ENCODE peak calls at places on chromosomes 12 and 14, in four cellular contexts. Z is GM10248, O is mesothelial cell of epicardium, F is fibroblast of lung. H is an unnamed sample.

GRCh38 chr12:96359328-96359727 is 40.9 kb downstream of the CDK17 start:
- DNase-seq in Z (no peak), O (no peak), F (no peak), H (no peak)

GRCh38 chr14:63283501-63284248 is 35.1 kb downstream of the GPHB5 start:
- DNase-seq in Z (no peak), O (no peak), F (no peak), H (no peak)

GRCh38 chr12:130161261-130162231 is 718 bp upstream of the FZD10 start:
- DNase-seq in Z (no peak), O (peak), F (peak), H (no peak)

GRCh38 chr12:109715310-109716091 is 1.9 kb downstream of the FAM222A start:
- DNase-seq in Z (no peak), O (no peak), F (no peak), H (no peak)

GRCh38 chr14:51750542-51750941 is 98.8 kb downstream of the FRMD6 start:
- DNase-seq in Z (no peak), O (no peak), F (no peak), H (no peak)

GRCh38 chr14:85090681-85091080 is 439.3 kb upstream of the FLRT2 start:
- DNase-seq in Z (no peak), O (no peak), F (peak), H (no peak)

GRCh38 chr14:23366163-23366921 is 1.4 kb upstream of the EFS start:
- DNase-seq in Z (no peak), O (peak), F (peak), H (peak)

GRCh38 chr12:121138284-121138683 is 5.6 kb downstream of the P2RX7 start:
- DNase-seq in Z (no peak), O (no peak), F (no peak), H (no peak)

GRCh38 chr12:59113831-59114273 is 193.5 kb upstream of the LRIG3 start:
- DNase-seq in Z (peak), O (peak), F (peak), H (peak)

GRCh38 chr14:54135804-54136280 is 179.2 kb upstream of the BMP4 start:
- DNase-seq in Z (no peak), O (no peak), F (no peak), H (no peak)

GRCh38 chr12:27524839-27525238 is 833 bp downstream of the PPFIBP1 start:
- DNase-seq in Z (no peak), O (no peak), F (no peak), H (no peak)

GRCh38 chr14:104179564-104180129 is 41.3 kb downstream of the KIF26A start:
- DNase-seq in Z (no peak), O (no peak), F (no peak), H (no peak)

GRCh38 chr14:95679995-95680735 is 6.1 kb upstream of the TCL1B start:
- DNase-seq in Z (peak), O (no peak), F (no peak), H (no peak)

GRCh38 chr12:27970981-27971489 is 1.5 kb downstream of the PTHLH start:
- DNase-seq in Z (no peak), O (peak), F (peak), H (no peak)

GRCh38 chr14:51041117-51041531 is 53.8 kb downstream of the TRIM9 start:
- DNase-seq in Z (no peak), O (no peak), F (no peak), H (no peak)

GRCh38 chr12:15829949-15830348 is 40.8 kb upstream of the EPS8 start:
- DNase-seq in Z (no peak), O (no peak), F (peak), H (no peak)

GRCh38 chr12:47889040-47889439 is 15.8 kb downstream of the VDR start:
- DNase-seq in Z (peak), O (no peak), F (no peak), H (no peak)

GRCh38 chr12:130849561-130850417 is 10.7 kb upstream of the STX2 start:
- DNase-seq in Z (no peak), O (no peak), F (no peak), H (no peak)

GRCh38 chr14:67815573-67816235 is 686 bp downstream of the ZFYVE26 start:
- DNase-seq in Z (no peak), O (no peak), F (peak), H (no peak)

GRCh38 chr14:51581017-51581881 is 70.5 kb upstream of the FRMD6 start:
- DNase-seq in Z (no peak), O (no peak), F (peak), H (no peak)

GRCh38 chr14:51521764-51522163 is 129.9 kb upstream of the FRMD6 start:
- DNase-seq in Z (no peak), O (no peak), F (peak), H (no peak)

GRCh38 chr12:108772247-108772646 is 40.9 kb upstream of the CORO1C start:
- DNase-seq in Z (peak), O (no peak), F (no peak), H (no peak)

GRCh38 chr14:103155013-103155412 is 31.8 kb downstream of the TNFAIP2 start:
- DNase-seq in Z (peak), O (no peak), F (no peak), H (no peak)

GRCh38 chr12:109737631-109738030 is 24.0 kb downstream of the FAM222A start:
- DNase-seq in Z (no peak), O (no peak), F (no peak), H (no peak)

GRCh38 chr12:68462799-68463198 is 130.6 kb upstream of the MDM1 start:
- DNase-seq in Z (no peak), O (no peak), F (no peak), H (no peak)

GRCh38 chr14:28766505-28767238 is at the start of gene FOXG1:
- DNase-seq in Z (no peak), O (no peak), F (peak), H (no peak)

GRCh38 chr12:15842106-15842505 is 40.1 kb upstream of the STRAP start:
- DNase-seq in Z (no peak), O (no peak), F (peak), H (no peak)

GRCh38 chr14:70416717-70417349 is at the start of gene SYNJ2BP:
- DNase-seq in Z (peak), O (peak), F (peak), H (peak)

GRCh38 chr14:48726080-48726642 is 860.0 kb downstream of the RPS29 start:
- DNase-seq in Z (no peak), O (no peak), F (peak), H (no peak)

GRCh38 chr12:69555461-69555860 is 29.8 kb upstream of the CCT2 start:
- DNase-seq in Z (no peak), O (no peak), F (peak), H (no peak)

GRCh38 chr12:51590347-51591019 is 550 bp upstream of the SCN8A start:
- DNase-seq in Z (peak), O (peak), F (peak), H (peak)

GRCh38 chr14:59631237-59631636 is 54.6 kb upstream of the CCDC175 start:
- DNase-seq in Z (no peak), O (no peak), F (no peak), H (no peak)

GRCh38 chr14:101557811-101558738 is 3.2 kb upstream of the DIO3 start:
- DNase-seq in Z (no peak), O (no peak), F (no peak), H (no peak)
- TF ChIP-seq CTCF in Z (no peak), O (no peak), F (peak), H (no peak)

DNA sequence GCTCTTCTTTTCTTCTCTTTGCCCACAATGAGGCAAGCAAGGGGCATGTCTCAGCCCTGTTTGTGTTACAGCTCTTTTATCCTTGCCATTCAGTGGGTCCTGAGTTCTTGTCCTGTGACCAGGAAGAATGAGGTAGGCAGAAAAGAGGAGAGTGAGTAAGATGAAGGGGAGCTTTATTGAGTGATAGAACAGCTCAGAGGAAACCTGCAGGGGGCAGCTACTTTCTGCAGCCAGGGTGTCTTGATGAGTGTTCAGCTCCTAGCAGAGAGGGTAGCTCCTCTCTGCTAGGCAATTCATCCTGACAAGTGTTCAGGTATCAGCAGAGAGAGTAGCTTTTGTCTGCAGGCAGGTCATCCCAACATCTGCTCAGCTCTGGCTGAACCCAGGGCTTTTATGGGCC is 41.0 kb downstream of the HSD17B6 start:
- DNase-seq in Z (no peak), O (no peak), F (no peak), H (no peak)
- TF ChIP-seq CTCF in Z (no peak), O (no peak), F (no peak), H (no peak)

DNA sequence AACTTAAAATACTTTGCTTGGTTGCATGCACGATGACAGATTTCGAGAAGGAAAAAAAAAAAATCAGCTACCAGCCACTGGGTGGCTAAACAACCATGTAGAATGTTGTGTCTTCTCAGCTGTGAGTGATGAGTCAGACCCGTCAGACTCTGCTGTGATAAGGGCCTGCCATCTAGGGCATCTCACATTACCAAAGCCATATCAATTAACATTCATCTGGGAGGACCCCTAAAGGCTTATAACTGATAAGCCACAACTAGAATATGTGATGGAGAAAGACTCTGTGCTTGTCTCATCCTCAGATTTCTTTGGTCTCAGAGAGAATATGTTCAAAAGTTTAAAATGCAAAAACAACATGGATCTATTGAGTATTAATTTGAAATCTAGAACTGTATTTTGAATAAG is 111.5 kb downstream of the PAX9 start:
- DNase-seq in Z (no peak), O (no peak), F (peak), H (no peak)
- TF ChIP-seq CTCF in Z (no peak), O (no peak), F (no peak), H (peak)

GRCh38 chr12:101794574-101794973 is 36.2 kb downstream of the GNPTAB start:
- DNase-seq in Z (no peak), O (no peak), F (no peak), H (no peak)

GRCh38 chr12:101795013-101795412 is 35.7 kb downstream of the GNPTAB start:
- DNase-seq in Z (no peak), O (no peak), F (no peak), H (no peak)

GRCh38 chr12:101789171-101789570 is 41.6 kb downstream of the GNPTAB start:
- DNase-seq in Z (no peak), O (no peak), F (no peak), H (no peak)

GRCh38 chr12:101793401-101793800 is 37.4 kb downstream of the GNPTAB start:
- DNase-seq in Z (peak), O (no peak), F (peak), H (no peak)

DNA sequence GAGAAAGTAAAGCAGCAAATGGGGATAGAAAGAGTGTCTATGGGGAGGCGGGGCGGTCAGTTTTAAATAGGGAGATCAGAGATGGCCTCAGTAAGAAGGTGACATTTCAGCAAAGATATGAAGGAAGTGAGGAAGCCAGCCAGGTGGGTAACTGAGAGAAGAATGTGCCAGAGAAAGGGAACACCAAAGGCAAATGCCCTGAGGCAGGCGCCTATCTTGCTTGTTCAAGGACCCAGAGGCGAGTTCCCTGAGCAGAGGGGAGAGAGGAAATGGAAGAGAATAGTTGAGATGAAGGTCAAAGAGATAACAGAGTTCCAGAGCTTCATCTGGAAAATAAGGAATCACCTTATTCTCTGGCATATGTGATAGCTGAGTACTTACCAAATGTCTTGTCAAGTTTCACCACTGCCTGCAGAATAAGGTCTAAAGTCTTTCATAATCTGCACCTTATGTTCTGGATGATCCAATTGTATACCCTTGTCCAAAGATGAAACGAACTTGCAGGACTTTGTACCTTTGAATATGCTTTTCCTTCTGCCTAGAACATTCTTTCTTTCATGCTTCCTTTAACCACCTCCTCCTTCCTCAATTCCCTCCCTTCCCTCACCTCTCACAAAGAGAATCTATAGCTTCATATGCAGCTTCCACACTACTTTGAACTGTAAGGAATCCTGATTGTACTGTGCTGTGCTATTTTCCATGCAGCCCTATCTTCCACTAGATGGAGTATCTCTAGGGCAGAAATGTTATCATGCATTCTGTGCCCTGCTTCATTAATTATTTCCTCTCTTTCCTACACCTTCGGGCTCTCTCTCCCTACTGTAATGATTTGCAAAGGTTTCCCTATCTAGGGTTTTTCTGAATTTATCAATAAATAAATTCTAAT is 38.5 kb downstream of the GNPTAB start:
- DNase-seq in Z (no peak), O (no peak), F (no peak), H (no peak)
- TF ChIP-seq CTCF in Z (peak), O (no peak), F (peak), H (no peak)

GRCh38 chr12:116337312-116337711 is 59.8 kb upstream of the MED13L start:
- DNase-seq in Z (no peak), O (no peak), F (no peak), H (no peak)
- TF ChIP-seq CTCF in Z (no peak), O (no peak), F (no peak), H (no peak)

GRCh38 chr14:99521176-99522024 is 40.2 kb downstream of the CCNK start:
- DNase-seq in Z (no peak), O (no peak), F (no peak), H (no peak)
- TF ChIP-seq CTCF in Z (no peak), O (no peak), F (no peak), H (no peak)

GRCh38 chr12:98727196-98727595 is 82.1 kb downstream of the APAF1 start:
- DNase-seq in Z (no peak), O (no peak), F (no peak), H (no peak)

GRCh38 chr12:98721204-98721702 is 76.2 kb downstream of the APAF1 start:
- DNase-seq in Z (no peak), O (no peak), F (no peak), H (no peak)

GRCh38 chr12:98719515-98720504 is 74.7 kb downstream of the APAF1 start:
- DNase-seq in Z (peak), O (no peak), F (no peak), H (no peak)

GRCh38 chr12:98724384-98725155 is 79.5 kb downstream of the APAF1 start:
- DNase-seq in Z (no peak), O (no peak), F (peak), H (no peak)

GRCh38 chr12:98725481-98726247 is 80.6 kb downstream of the APAF1 start:
- DNase-seq in Z (peak), O (peak), F (peak), H (no peak)
- TF ChIP-seq CTCF in Z (peak), O (peak), F (peak), H (peak)

DNA sequence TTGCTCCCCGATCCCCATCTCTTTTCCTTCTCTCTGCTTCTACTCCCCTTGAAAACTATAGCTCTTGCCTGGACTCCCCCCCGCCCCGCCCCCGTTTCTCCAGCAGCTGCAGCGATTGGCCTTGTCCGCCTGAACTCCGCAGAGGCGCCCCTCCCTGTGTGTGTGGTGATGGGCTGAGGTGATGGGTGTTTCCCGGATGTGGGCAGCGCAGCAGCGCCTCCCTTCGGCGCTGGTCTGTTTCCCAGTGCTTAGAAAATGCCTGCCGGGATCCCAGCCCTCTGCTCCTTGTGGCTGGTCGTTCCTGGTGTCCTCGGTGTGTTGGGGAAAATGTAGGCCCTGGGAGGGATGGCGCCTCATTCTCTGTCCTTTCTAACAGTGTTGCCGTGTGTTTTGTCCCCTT is 43.3 kb downstream of the GALNT8 start:
- DNase-seq in Z (no peak), O (no peak), F (no peak), H (no peak)
- TF ChIP-seq CTCF in Z (no peak), O (no peak), F (peak), H (peak)

H was measured in type B pancreatic cell.